ENCODE peak calls at places on chromosome 4, in five cellular contexts. B is HepG2, G is H1, H is K562, Z is GM12878. W is an unnamed sample.

GRCh38 chr4:24799544-24800272 is 4.3 kb downstream of the SOD3 start:
- DNase-seq in H (no peak), Z (no peak), G (no peak), B (no peak), W (peak)

GRCh38 chr4:3304831-3305609 is 12.2 kb downstream of the RGS12 start:
- DNase-seq in H (no peak), B (no peak), Z (no peak), G (no peak), W (no peak)

GRCh38 chr4:155734065-155734464 is 24.8 kb upstream of the GUCY1B1 start:
- DNase-seq in B (no peak), G (no peak), Z (no peak), H (no peak), W (no peak)

GRCh38 chr4:11297201-11297600 is 131.5 kb downstream of the HS3ST1 start:
- DNase-seq in Z (no peak), G (no peak), B (no peak), H (no peak), W (no peak)

GRCh38 chr4:146179784-146180405 is 4.4 kb downstream of the LSM6 start:
- DNase-seq in G (no peak), H (no peak), Z (no peak), B (no peak), W (peak)

GRCh38 chr4:184506527-184507121 is 32.3 kb upstream of the IRF2 start:
- DNase-seq in H (no peak), B (peak), G (no peak), Z (peak), W (peak)

GRCh38 chr4:2354127-2354526 is 64.3 kb downstream of the ZFYVE28 start:
- DNase-seq in Z (no peak), H (peak), B (no peak), G (no peak), W (peak)

GRCh38 chr4:23881674-23882337 is 8.0 kb downstream of the PPARGC1A start:
- DNase-seq in B (peak), Z (no peak), H (no peak), G (no peak), W (peak)

GRCh38 chr4:104420766-104421165 is 73.9 kb downstream of the CXXC4 start:
- DNase-seq in G (peak), Z (no peak), H (no peak), B (no peak), W (peak)

GRCh38 chr4:108141213-108142045 is 27.3 kb downstream of the LEF1 start:
- DNase-seq in G (no peak), B (no peak), H (no peak), Z (no peak), W (peak)

GRCh38 chr4:166594326-166594946 is 639.9 kb downstream of the SPOCK3 start:
- DNase-seq in H (peak), G (peak), B (peak), Z (peak), W (peak)

GRCh38 chr4:22881416-22881815 is 188.7 kb downstream of the GBA3 start:
- DNase-seq in Z (no peak), H (no peak), G (no peak), B (no peak), W (no peak)

GRCh38 chr4:24266951-24267577 is 317.3 kb downstream of the DHX15 start:
- DNase-seq in G (no peak), B (no peak), Z (no peak), H (no peak), W (peak)

GRCh38 chr4:3475713-3476260 is 12.7 kb downstream of the DOK7 start:
- DNase-seq in H (no peak), Z (no peak), G (no peak), B (no peak), W (no peak)

GRCh38 chr4:48575964-48576363 is 85.9 kb downstream of the ZAR1 start:
- DNase-seq in H (no peak), G (no peak), B (no peak), Z (no peak), W (no peak)

GRCh38 chr4:119238068-119238722 is 25.7 kb downstream of the USP53 start:
- DNase-seq in H (no peak), Z (peak), B (no peak), G (no peak), W (no peak)

GRCh38 chr4:180695851-180696250 is 1547.4 kb upstream of the TENM3 start:
- DNase-seq in B (no peak), H (no peak), G (no peak), Z (no peak), W (no peak)

GRCh38 chr4:182189107-182189878 is 53.9 kb upstream of the TENM3 start:
- DNase-seq in B (no peak), H (peak), G (no peak), Z (no peak), W (no peak)

GRCh38 chr4:3470244-3471097 is 7.4 kb downstream of the DOK7 start:
- DNase-seq in Z (no peak), B (no peak), G (no peak), H (no peak), W (no peak)

GRCh38 chr4:32226733-32227132 is 1506.6 kb downstream of the PCDH7 start:
- DNase-seq in Z (no peak), G (no peak), B (no peak), H (no peak), W (no peak)

GRCh38 chr4:94410678-94411206 is 41.0 kb upstream of the PDLIM5 start:
- DNase-seq in B (peak), G (no peak), Z (no peak), H (no peak), W (no peak)

GRCh38 chr4:112153222-112153791 is 8.1 kb downstream of the FAM241A start:
- DNase-seq in G (no peak), B (no peak), H (peak), Z (no peak), W (no peak)

GRCh38 chr4:103046416-103047290 is 27.1 kb upstream of the SLC9B1 start:
- DNase-seq in G (no peak), B (peak), H (peak), Z (no peak), W (peak)

GRCh38 chr4:166662266-166662843 is 571.9 kb downstream of the SPOCK3 start:
- DNase-seq in G (no peak), H (no peak), B (no peak), Z (peak), W (no peak)

GRCh38 chr4:3437582-3437936 is 4.2 kb upstream of the HGFAC start:
- DNase-seq in H (no peak), B (no peak), G (no peak), Z (no peak), W (no peak)

GRCh38 chr4:24855741-24856140 is 57.1 kb downstream of the CCDC149 start:
- DNase-seq in B (no peak), H (no peak), G (no peak), Z (no peak), W (no peak)

GRCh38 chr4:184329235-184330007 is 111.7 kb upstream of the ENPP6 start:
- DNase-seq in B (no peak), G (no peak), Z (no peak), H (no peak), W (no peak)

GRCh38 chr4:109184421-109184956 is 118.0 kb downstream of the COL25A1 start:
- DNase-seq in H (no peak), G (no peak), B (no peak), Z (no peak), W (no peak)

GRCh38 chr4:189204616-189205015 is 736.1 kb upstream of the FRG1 start:
- DNase-seq in G (no peak), B (no peak), H (no peak), Z (no peak), W (peak)

GRCh38 chr4:86496094-86497060 is 97.7 kb upstream of the PTPN13 start:
- DNase-seq in B (no peak), H (peak), Z (no peak), G (no peak), W (peak)

GRCh38 chr4:60724623-60725022 is 475.5 kb upstream of the ADGRL3 start:
- DNase-seq in B (no peak), Z (no peak), G (no peak), H (no peak), W (peak)

GRCh38 chr4:175562537-175562936 is 249.5 kb downstream of the GPM6A start:
- DNase-seq in G (no peak), B (no peak), H (no peak), Z (no peak), W (no peak)

GRCh38 chr4:175561691-175562090 is 250.4 kb downstream of the GPM6A start:
- DNase-seq in G (no peak), H (no peak), B (no peak), Z (no peak), W (no peak)

GRCh38 chr4:175560628-175561027 is 251.4 kb downstream of the GPM6A start:
- DNase-seq in H (no peak), Z (no peak), B (no peak), G (no peak), W (peak)

DNA sequence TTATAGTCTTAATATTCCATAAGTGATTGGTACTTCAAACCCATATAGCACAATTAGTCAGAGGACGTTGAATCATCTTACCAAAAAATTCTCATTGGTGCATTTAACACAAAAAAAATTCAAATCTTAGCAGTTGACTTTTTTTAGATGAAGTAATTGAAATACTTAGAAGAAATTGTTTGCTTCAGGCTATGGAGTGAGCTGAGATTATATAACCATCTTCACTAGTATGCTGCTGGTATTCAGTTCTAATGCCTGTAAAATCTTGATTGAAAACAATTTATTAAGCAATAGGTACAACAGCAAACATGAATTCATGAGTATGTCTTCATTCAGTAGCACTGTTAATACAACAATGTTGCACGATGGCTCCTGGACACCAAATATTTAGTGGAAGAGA is 250.0 kb downstream of the GPM6A start:
- DNase-seq in H (no peak), Z (no peak), B (no peak), G (no peak), W (no peak)
- TF ChIP-seq CREB1 in H (no peak), Z (no peak), B (no peak), G (no peak), W (no peak)

DNA sequence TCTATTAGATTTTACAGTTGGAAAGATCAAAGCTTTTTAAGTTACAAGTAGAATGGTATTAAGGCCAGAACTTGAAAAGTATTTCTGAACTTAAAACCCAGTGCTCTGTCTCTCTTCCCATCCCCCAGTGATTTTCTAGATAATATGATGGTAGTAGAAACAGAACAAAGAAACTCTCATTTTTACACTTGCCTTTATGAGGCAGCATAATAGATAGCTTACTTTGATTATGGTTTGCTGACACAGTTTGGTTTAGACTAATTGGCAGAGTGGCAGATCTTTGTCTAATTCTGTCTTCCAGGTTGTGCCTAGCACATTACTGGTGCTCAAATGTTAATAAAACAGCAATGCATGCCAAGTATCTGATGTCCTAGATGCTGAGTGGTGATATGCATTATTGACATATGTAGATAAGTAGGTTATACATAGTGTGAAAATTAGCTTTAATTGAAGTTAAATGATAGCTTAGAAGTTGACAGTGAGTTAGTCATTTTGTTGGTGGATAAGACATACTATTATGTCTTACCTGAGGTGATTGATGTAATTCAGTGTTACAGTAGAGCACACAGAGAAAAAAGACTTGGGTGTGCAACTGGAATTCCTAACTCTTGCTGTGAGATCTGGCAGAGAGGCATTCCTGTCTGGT is 4.3 kb upstream of the RAPGEF2 start:
- DNase-seq in Z (no peak), B (no peak), H (no peak), G (no peak), W (no peak)
- H3K27ac ChIP-seq in Z (no peak), B (no peak), H (no peak), G (no peak), W (no peak)

GRCh38 chr4:5084911-5085475 is 33.7 kb downstream of the STK32B start:
- DNase-seq in G (no peak), B (no peak), H (no peak), Z (no peak), W (no peak)
- TF ChIP-seq CREB1 in G (no peak), B (no peak), H (no peak), Z (no peak), W (no peak)

DNA sequence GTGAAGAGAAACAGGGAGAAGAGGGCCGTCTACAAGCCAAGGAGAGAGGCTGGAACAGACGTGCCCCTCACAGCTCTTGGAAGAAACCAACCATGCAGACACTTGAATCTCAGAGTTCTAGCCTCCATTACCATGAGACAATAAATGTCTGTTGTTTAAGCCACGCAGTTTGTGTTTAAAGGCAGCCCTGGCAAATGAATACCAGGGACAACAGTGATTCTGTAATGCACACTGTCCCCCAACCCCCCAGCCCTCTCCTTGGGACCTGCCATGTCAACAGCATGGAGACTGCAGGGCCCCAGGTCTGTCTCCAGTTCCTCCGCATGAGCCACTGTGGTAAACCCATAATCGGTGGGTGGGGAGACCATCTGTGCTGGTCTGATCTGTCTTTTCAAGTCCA is 348.0 kb upstream of the KLF3 start:
- DNase-seq in B (no peak), G (no peak), Z (no peak), H (no peak), W (no peak)
- H3K27ac ChIP-seq in B (no peak), G (no peak), Z (no peak), H (no peak), W (no peak)

DNA sequence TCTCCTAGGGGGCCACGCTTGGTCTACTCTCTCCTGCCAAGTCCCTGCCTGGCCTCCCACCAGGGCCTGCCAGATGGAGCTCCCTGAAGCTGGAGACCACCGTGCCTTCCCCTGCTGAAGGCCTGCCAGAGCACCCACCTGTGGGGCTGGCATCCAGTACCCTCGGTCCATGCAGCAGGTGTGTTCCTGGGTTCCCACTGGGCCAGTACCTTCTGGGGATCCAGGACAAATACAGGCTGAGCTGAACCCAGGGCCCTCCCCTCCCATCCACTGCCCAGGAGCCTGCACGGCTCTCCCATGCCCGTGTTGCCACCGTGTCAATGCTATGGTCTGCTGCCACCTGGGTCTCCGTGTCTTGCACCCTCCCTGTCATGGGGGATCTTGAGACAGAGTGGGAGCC is 68.8 kb downstream of the ABLIM2 start:
- DNase-seq in H (no peak), B (no peak), G (no peak), Z (no peak), W (no peak)
- TF ChIP-seq CREB1 in H (no peak), B (no peak), G (no peak), Z (no peak), W (no peak)

DNA sequence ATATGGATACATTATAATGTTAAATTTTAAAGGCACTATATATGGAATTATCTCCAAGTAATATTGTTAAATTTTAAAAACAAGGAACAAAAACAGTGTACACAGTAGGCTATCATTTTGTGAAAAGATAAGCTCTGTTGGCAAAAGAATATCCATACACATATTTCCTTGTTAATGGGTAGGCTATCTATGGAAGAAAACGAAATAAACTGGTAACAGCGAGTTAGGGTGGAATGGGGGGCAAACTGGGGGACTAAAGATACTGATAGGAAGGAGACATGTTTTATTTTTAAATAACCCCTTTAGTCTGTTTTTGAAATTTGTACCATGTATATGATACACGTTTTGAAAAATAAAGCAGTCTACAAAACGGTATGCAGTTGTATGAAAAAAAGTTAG is 3.6 kb upstream of the TSPAN5 start:
- DNase-seq in Z (no peak), B (no peak), H (no peak), G (no peak), W (no peak)
- H3K27ac ChIP-seq in Z (no peak), B (no peak), H (no peak), G (no peak), W (no peak)

DNA sequence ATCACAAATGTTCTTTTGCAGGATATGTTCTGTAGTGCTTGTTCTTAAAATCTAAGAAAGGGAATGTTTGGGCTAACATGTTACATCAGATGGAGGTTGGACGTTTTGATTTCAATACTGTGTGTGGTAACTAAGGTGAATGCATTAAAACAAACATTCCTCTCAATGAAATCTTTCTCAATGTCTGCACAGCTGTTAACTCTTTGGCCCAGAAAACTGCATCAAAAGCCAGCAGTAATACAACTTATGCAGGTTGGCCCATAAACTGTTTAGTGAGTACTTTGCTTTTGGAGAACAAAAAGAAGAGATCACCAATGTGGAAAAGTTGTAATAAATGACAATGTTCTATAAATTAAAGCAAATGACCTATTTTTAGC is 18.1 kb downstream of the ARSJ start:
- DNase-seq in H (no peak), G (no peak), Z (no peak), B (no peak), W (no peak)
- TF ChIP-seq CREB1 in H (no peak), G (no peak), Z (no peak), B (no peak), W (no peak)

GRCh38 chr4:90142091-90142490 is 14.9 kb downstream of the CCSER1 start:
- DNase-seq in Z (no peak), H (no peak), G (no peak), B (no peak), W (no peak)
- H3K27ac ChIP-seq in Z (no peak), H (no peak), G (no peak), B (no peak), W (no peak)

GRCh38 chr4:98694076-98694475 is 35.7 kb upstream of the TSPAN5 start:
- DNase-seq in H (no peak), B (no peak), G (no peak), Z (no peak), W (no peak)
- TF ChIP-seq CREB1 in H (no peak), B (no peak), G (no peak), Z (no peak), W (no peak)

W was measured in GM23338.